ENCODE peak calls at places on chromosomes 4 and X, in five cellular contexts. One of them, this sample, is unnamed.

GRCh38 chr4:83552924-83553323 is 17.0 kb downstream of the GPAT3 start:
- DNase-seq in left lung: no peak
- DNase-seq in tibial artery: no peak
- DNase-seq in retinal pigment epithelial cell: peak; percentile 65
- DNase-seq in upper lobe of left lung: no peak
- DNase-seq in this sample: no peak

GRCh38 chr4:181962321-181962720 is 280.9 kb upstream of the TENM3 start:
- DNase-seq in left lung: no peak
- DNase-seq in tibial artery: no peak
- DNase-seq in retinal pigment epithelial cell: no peak
- DNase-seq in upper lobe of left lung: no peak
- DNase-seq in this sample: no peak

GRCh38 chrX:67587946-67588624 is 44.3 kb downstream of the AR start:
- DNase-seq in left lung: no peak
- DNase-seq in tibial artery: peak; percentile 38
- DNase-seq in retinal pigment epithelial cell: no peak
- DNase-seq in upper lobe of left lung: no peak
- DNase-seq in this sample: no peak

GRCh38 chr4:83240379-83240875 is 44.2 kb downstream of the COQ2 start:
- DNase-seq in left lung: no peak
- DNase-seq in tibial artery: no peak
- DNase-seq in retinal pigment epithelial cell: no peak
- DNase-seq in upper lobe of left lung: no peak
- DNase-seq in this sample: no peak

GRCh38 chr4:6509587-6509986 is 37.2 kb upstream of the PPP2R2C start:
- DNase-seq in left lung: no peak
- DNase-seq in tibial artery: no peak
- DNase-seq in retinal pigment epithelial cell: no peak
- DNase-seq in upper lobe of left lung: no peak
- DNase-seq in this sample: peak; percentile 19

GRCh38 chrX:41634284-41634683 is 54.5 kb upstream of the GPR34 start:
- DNase-seq in left lung: no peak
- DNase-seq in tibial artery: peak; percentile 40
- DNase-seq in retinal pigment epithelial cell: no peak
- DNase-seq in upper lobe of left lung: no peak
- DNase-seq in this sample: no peak

GRCh38 chr4:113101669-113102068 is 52.2 kb downstream of the ANK2 start:
- DNase-seq in left lung: no peak
- DNase-seq in tibial artery: no peak
- DNase-seq in retinal pigment epithelial cell: no peak
- DNase-seq in upper lobe of left lung: no peak
- DNase-seq in this sample: no peak

GRCh38 chr4:168731006-168731636 is 234.3 kb downstream of the PALLD start:
- DNase-seq in left lung: no peak
- DNase-seq in tibial artery: no peak
- DNase-seq in retinal pigment epithelial cell: no peak
- DNase-seq in upper lobe of left lung: no peak
- DNase-seq in this sample: no peak

GRCh38 chr4:55297346-55297745 is 48.7 kb upstream of the SRD5A3 start:
- DNase-seq in left lung: no peak
- DNase-seq in tibial artery: no peak
- DNase-seq in retinal pigment epithelial cell: no peak
- DNase-seq in upper lobe of left lung: peak; percentile 5
- DNase-seq in this sample: no peak

GRCh38 chrX:1581132-1581531 is 10.3 kb upstream of the AKAP17A start:
- DNase-seq in left lung: no peak
- DNase-seq in tibial artery: no peak
- DNase-seq in retinal pigment epithelial cell: no peak
- DNase-seq in upper lobe of left lung: no peak
- DNase-seq in this sample: no peak

GRCh38 chrX:52983526-52983925 is 25.2 kb upstream of the FAM156A start:
- DNase-seq in left lung: no peak
- DNase-seq in tibial artery: no peak
- DNase-seq in retinal pigment epithelial cell: no peak
- DNase-seq in upper lobe of left lung: no peak
- DNase-seq in this sample: no peak

GRCh38 chrX:65688403-65688881 is 21.0 kb downstream of the MSN start:
- DNase-seq in left lung: no peak
- DNase-seq in tibial artery: no peak
- DNase-seq in retinal pigment epithelial cell: no peak
- DNase-seq in upper lobe of left lung: no peak
- DNase-seq in this sample: no peak

GRCh38 chrX:131216828-131217227 is 72.3 kb downstream of the IGSF1 start:
- DNase-seq in left lung: no peak
- DNase-seq in tibial artery: no peak
- DNase-seq in retinal pigment epithelial cell: no peak
- DNase-seq in upper lobe of left lung: no peak
- DNase-seq in this sample: no peak

GRCh38 chr4:72567821-72568620 is 1.0 kb downstream of the ADAMTS3 start:
- DNase-seq in left lung: peak; percentile 83
- DNase-seq in tibial artery: peak; percentile 64
- DNase-seq in retinal pigment epithelial cell: peak; percentile 42
- DNase-seq in upper lobe of left lung: peak; percentile 80
- DNase-seq in this sample: peak; percentile 73

GRCh38 chrX:107726809-107727534 is 48.6 kb downstream of the TSC22D3 start:
- DNase-seq in left lung: no peak
- DNase-seq in tibial artery: no peak
- DNase-seq in retinal pigment epithelial cell: no peak
- DNase-seq in upper lobe of left lung: no peak
- DNase-seq in this sample: no peak

GRCh38 chr4:146132445-146132844 is 43.1 kb upstream of the LSM6 start:
- DNase-seq in left lung: no peak
- DNase-seq in tibial artery: no peak
- DNase-seq in retinal pigment epithelial cell: no peak
- DNase-seq in upper lobe of left lung: no peak
- DNase-seq in this sample: no peak

GRCh38 chrX:40230646-40231045 is 132.9 kb upstream of the BCOR start:
- DNase-seq in left lung: no peak
- DNase-seq in tibial artery: no peak
- DNase-seq in retinal pigment epithelial cell: no peak
- DNase-seq in upper lobe of left lung: no peak
- DNase-seq in this sample: no peak

GRCh38 chr4:60562353-60562752 is 637.8 kb upstream of the ADGRL3 start:
- DNase-seq in left lung: no peak
- DNase-seq in tibial artery: no peak
- DNase-seq in retinal pigment epithelial cell: no peak
- DNase-seq in upper lobe of left lung: no peak
- DNase-seq in this sample: no peak

GRCh38 chr4:97404876-97405523 is 738.3 kb downstream of the STPG2 start:
- DNase-seq in left lung: no peak
- DNase-seq in tibial artery: no peak
- DNase-seq in retinal pigment epithelial cell: no peak
- DNase-seq in upper lobe of left lung: no peak
- DNase-seq in this sample: no peak

GRCh38 chr4:185467101-185467500 is 4.4 kb downstream of the CCDC110 start:
- DNase-seq in left lung: no peak
- DNase-seq in tibial artery: no peak
- DNase-seq in retinal pigment epithelial cell: no peak
- DNase-seq in upper lobe of left lung: no peak
- DNase-seq in this sample: no peak

GRCh38 chr4:5783486-5783885 is 72.5 kb downstream of the EVC start:
- DNase-seq in left lung: no peak
- DNase-seq in tibial artery: no peak
- DNase-seq in retinal pigment epithelial cell: no peak
- DNase-seq in upper lobe of left lung: no peak
- DNase-seq in this sample: peak; percentile 24

GRCh38 chrX:152904151-152905080 is 6.5 kb downstream of the ZNF185 start:
- DNase-seq in left lung: no peak
- DNase-seq in tibial artery: peak; percentile 27
- DNase-seq in retinal pigment epithelial cell: no peak
- DNase-seq in upper lobe of left lung: no peak
- DNase-seq in this sample: peak; percentile 64

GRCh38 chr4:55367084-55367722 is 21.2 kb downstream of the SRD5A3 start:
- DNase-seq in left lung: no peak
- DNase-seq in tibial artery: no peak
- DNase-seq in retinal pigment epithelial cell: no peak
- DNase-seq in upper lobe of left lung: no peak
- DNase-seq in this sample: no peak

GRCh38 chrX:439719-440118 is 53.0 kb upstream of the PPP2R3B start:
- DNase-seq in left lung: no peak
- DNase-seq in tibial artery: no peak
- DNase-seq in retinal pigment epithelial cell: no peak
- DNase-seq in upper lobe of left lung: no peak
- DNase-seq in this sample: no peak

GRCh38 chr4:76354517-76355473 is 48.3 kb downstream of the STBD1 start:
- DNase-seq in left lung: no peak
- DNase-seq in tibial artery: no peak
- DNase-seq in retinal pigment epithelial cell: no peak
- DNase-seq in upper lobe of left lung: no peak
- DNase-seq in this sample: no peak

GRCh38 chr4:76740866-76741662 is 156.9 kb downstream of the SOWAHB start:
- DNase-seq in left lung: no peak
- DNase-seq in tibial artery: no peak
- DNase-seq in retinal pigment epithelial cell: no peak
- DNase-seq in upper lobe of left lung: peak; percentile 82
- DNase-seq in this sample: no peak

GRCh38 chrX:12210921-12211320 is 72.6 kb downstream of the FRMPD4 start:
- DNase-seq in left lung: no peak
- DNase-seq in tibial artery: no peak
- DNase-seq in retinal pigment epithelial cell: no peak
- DNase-seq in upper lobe of left lung: no peak
- DNase-seq in this sample: no peak

GRCh38 chrX:118736394-118737010 is 9.1 kb downstream of the IL13RA1 start:
- DNase-seq in left lung: no peak
- DNase-seq in tibial artery: no peak
- DNase-seq in retinal pigment epithelial cell: peak; percentile 31
- DNase-seq in upper lobe of left lung: no peak
- DNase-seq in this sample: no peak

GRCh38 chr4:5995901-5996623 is 22.2 kb downstream of the C4orf50 start:
- DNase-seq in left lung: no peak
- DNase-seq in tibial artery: no peak
- DNase-seq in retinal pigment epithelial cell: no peak
- DNase-seq in upper lobe of left lung: peak; percentile 42
- DNase-seq in this sample: no peak

GRCh38 chr4:7650606-7651400 is 216.1 kb upstream of the PSAPL1 start:
- DNase-seq in left lung: no peak
- DNase-seq in tibial artery: peak; percentile 56
- DNase-seq in retinal pigment epithelial cell: no peak
- DNase-seq in upper lobe of left lung: peak; percentile 65
- DNase-seq in this sample: no peak
- TF ChIP-seq CTCF in left lung: no peak
- TF ChIP-seq CTCF in tibial artery: no peak
- TF ChIP-seq CTCF in retinal pigment epithelial cell: peak; percentile 33
- TF ChIP-seq CTCF in upper lobe of left lung: no peak
- TF ChIP-seq CTCF in this sample: no peak

DNA sequence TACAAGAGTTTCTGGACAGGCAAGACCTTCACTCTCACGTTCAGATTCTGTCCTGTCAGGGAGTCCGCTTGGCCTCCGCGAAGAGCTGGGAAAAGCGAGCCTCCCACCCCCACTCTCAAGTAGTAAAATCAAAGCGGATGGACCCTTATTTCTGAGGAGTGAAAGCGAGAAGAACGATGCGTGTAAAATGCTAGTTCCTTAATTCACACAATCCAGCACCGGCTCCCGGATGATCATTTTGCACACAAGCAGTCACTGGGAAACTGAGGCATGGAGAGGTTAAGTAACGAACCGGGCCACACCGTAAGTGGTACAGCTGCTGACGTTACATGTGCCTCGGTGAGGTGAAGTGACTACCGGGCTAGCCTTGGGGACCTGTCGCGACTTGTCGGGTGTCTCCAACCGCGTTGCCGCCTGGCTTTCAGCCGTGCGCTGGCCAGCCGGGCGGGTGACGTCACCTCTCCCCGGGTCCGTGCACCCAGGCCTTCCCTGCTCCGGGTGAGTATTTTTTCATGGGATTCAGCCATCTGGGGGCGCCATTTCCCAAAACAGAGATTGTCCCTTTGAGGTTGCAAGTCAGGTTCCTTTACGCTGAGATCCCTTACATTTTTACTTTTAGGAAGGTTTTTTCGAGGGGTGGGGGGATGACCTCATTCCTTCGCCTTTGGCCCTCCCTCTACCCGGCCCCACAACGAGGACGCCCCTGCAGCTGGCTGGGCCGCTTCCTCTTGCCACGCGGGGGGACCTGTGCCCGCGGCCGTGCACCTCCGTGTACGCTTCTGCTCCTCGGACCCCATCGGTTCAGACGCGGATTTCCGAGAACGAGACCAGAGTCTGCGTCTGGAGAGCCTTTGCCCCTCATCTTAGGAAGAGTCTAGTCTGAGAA is 3.4 kb upstream of the SFRP2 start:
- DNase-seq in left lung: peak; percentile 71
- DNase-seq in tibial artery: peak; percentile 62
- DNase-seq in retinal pigment epithelial cell: no peak
- DNase-seq in upper lobe of left lung: peak; percentile 87
- DNase-seq in this sample: peak; percentile 34
- TF ChIP-seq CTCF in left lung: no peak
- TF ChIP-seq CTCF in tibial artery: no peak
- TF ChIP-seq CTCF in retinal pigment epithelial cell: peak; percentile 62
- TF ChIP-seq CTCF in upper lobe of left lung: no peak
- TF ChIP-seq CTCF in this sample: peak; percentile 47

DNA sequence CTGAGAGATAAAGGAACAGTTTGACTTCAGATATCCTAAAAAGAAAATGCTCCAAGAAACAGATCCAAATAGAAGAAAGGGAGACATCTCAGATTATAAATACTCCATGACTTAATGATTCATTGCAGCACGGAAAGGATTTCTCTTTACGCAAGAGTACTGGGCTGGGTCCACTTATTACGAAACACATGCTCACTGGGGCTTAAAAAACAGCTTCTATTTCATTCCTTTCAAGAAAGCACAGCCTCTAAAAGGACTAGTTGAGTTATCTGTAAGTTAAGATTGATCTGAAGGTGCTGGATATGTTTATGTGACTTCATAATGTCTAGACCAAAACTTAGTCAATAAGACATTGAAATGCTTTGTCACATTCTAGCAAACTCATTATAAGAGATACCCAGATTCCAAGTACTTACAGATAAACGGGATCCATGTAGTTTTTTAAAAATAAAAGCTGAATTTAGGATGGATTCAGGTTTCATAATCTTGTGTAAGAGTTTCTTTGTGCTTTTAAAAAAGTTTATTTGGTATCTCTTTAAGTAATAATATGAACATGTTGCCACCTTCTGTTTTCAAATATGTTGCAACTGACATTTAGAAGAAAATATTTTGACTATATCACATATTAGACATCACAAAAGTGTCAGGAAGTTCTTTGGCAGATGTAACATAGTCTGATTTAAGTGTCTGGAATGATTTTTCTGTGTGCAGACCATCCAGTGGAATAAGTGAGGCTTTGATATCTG is 109.5 kb upstream of the MYOZ2 start:
- DNase-seq in left lung: no peak
- DNase-seq in tibial artery: peak; percentile 64
- DNase-seq in retinal pigment epithelial cell: peak; percentile 61
- DNase-seq in upper lobe of left lung: no peak
- DNase-seq in this sample: no peak
- TF ChIP-seq CTCF in left lung: no peak
- TF ChIP-seq CTCF in tibial artery: no peak
- TF ChIP-seq CTCF in retinal pigment epithelial cell: no peak
- TF ChIP-seq CTCF in upper lobe of left lung: no peak
- TF ChIP-seq CTCF in this sample: no peak

GRCh38 chrX:25968920-25969319 is 169.2 kb upstream of the MAGEB18 start:
- DNase-seq in left lung: no peak
- DNase-seq in tibial artery: no peak
- DNase-seq in retinal pigment epithelial cell: no peak
- DNase-seq in upper lobe of left lung: no peak
- DNase-seq in this sample: no peak
- TF ChIP-seq CTCF in left lung: no peak
- TF ChIP-seq CTCF in tibial artery: no peak
- TF ChIP-seq CTCF in retinal pigment epithelial cell: peak; percentile 53
- TF ChIP-seq CTCF in upper lobe of left lung: no peak
- TF ChIP-seq CTCF in this sample: peak; percentile 22

This sample was measured in mesothelial cell of epicardium.